ENCODE peak calls at places on chromosomes 11 and 22, in four cellular contexts. Y is GM04504, I is retinal pigment epithelial cell, J is AG08395. A is an unnamed sample.

GRCh38 chr22:37905534-37906363 is at the start of gene MICALL1:
- DNase-seq in J (peak), I (no peak), Y (peak), A (no peak)

GRCh38 chr11:69377029-69377952 is 83.3 kb downstream of the MYEOV start:
- DNase-seq in Y (no peak), I (no peak), J (no peak), A (no peak)

GRCh38 chr11:77101043-77101537 is 1.6 kb upstream of the OMP start:
- DNase-seq in I (no peak), J (peak), Y (no peak), A (no peak)

GRCh38 chr11:96331556-96332168 is 11.3 kb downstream of the MAML2 start:
- DNase-seq in Y (no peak), I (no peak), J (no peak), A (no peak)

GRCh38 chr11:44814881-44815592 is 88.3 kb downstream of the TSPAN18 start:
- DNase-seq in I (no peak), J (peak), Y (peak), A (no peak)

GRCh38 chr11:19191530-19192169 is 10.1 kb downstream of the CSRP3 start:
- DNase-seq in Y (no peak), J (no peak), I (no peak), A (no peak)

GRCh38 chr11:6742260-6742659 is 29.5 kb downstream of the OR2AG2 start:
- DNase-seq in Y (no peak), I (no peak), J (no peak), A (no peak)

GRCh38 chr11:70134490-70134889 is 56.4 kb downstream of the ANO1 start:
- DNase-seq in I (no peak), J (no peak), Y (no peak), A (no peak)

GRCh38 chr11:122305018-122305417 is 189.0 kb upstream of the BLID start:
- DNase-seq in J (no peak), I (no peak), Y (no peak), A (no peak)

GRCh38 chr11:117221775-117222517 is 9.9 kb downstream of the PCSK7 start:
- DNase-seq in J (no peak), I (no peak), Y (peak), A (peak)

GRCh38 chr11:37841016-37841415 is 1243.0 kb upstream of the RAG2 start:
- DNase-seq in J (no peak), Y (no peak), I (no peak), A (no peak)

GRCh38 chr22:43164636-43165035 is 13.3 kb downstream of the TSPO start:
- DNase-seq in Y (no peak), J (no peak), I (no peak), A (no peak)

GRCh38 chr11:134667175-134667500 is 255.1 kb upstream of the B3GAT1 start:
- DNase-seq in J (no peak), I (no peak), Y (no peak), A (no peak)

GRCh38 chr11:45053736-45054446 is 92.5 kb upstream of the PRDM11 start:
- DNase-seq in I (no peak), J (no peak), Y (no peak), A (no peak)

GRCh38 chr22:17587631-17588030 is 24.3 kb downstream of the SLC25A18 start:
- DNase-seq in J (no peak), Y (no peak), I (no peak), A (no peak)

GRCh38 chr11:69918231-69918937 is 99.2 kb upstream of the FGF3 start:
- DNase-seq in I (no peak), Y (no peak), J (no peak), A (no peak)

GRCh38 chr11:108788565-108789199 is 123.8 kb downstream of the DDX10 start:
- DNase-seq in Y (peak), I (no peak), J (peak), A (no peak)

GRCh38 chr11:47149781-47150180 is 26.9 kb downstream of the ARFGAP2 start:
- DNase-seq in J (no peak), Y (no peak), I (no peak), A (no peak)

GRCh38 chr22:35419756-35420155 is 19.8 kb downstream of the MCM5 start:
- DNase-seq in I (no peak), Y (no peak), J (no peak), A (no peak)

GRCh38 chr11:132312616-132313210 is 942.3 kb downstream of the NTM start:
- DNase-seq in Y (no peak), J (peak), I (no peak), A (no peak)

GRCh38 chr22:48957311-48957986 is 870.2 kb downstream of the BRD1 start:
- DNase-seq in J (no peak), Y (no peak), I (no peak), A (no peak)

GRCh38 chr11:43947003-43947500 is 4.6 kb downstream of the C11orf96 start:
- DNase-seq in J (peak), I (no peak), Y (no peak), A (no peak)

GRCh38 chr11:32374261-32374711 is 61.1 kb downstream of the WT1 start:
- DNase-seq in Y (no peak), J (no peak), I (no peak), A (peak)

GRCh38 chr11:103257360-103257759 is 148.1 kb downstream of the DYNC2H1 start:
- DNase-seq in J (peak), Y (no peak), I (no peak), A (peak)

GRCh38 chr11:43748095-43748494 is 67.6 kb downstream of the HSD17B12 start:
- DNase-seq in J (no peak), I (no peak), Y (no peak), A (no peak)